ENCODE peak calls at places on chromosomes 3 and 15, in ten cellular contexts. One of them, this sample, is unnamed.

GRCh38 chr3:8777978-8778267 is 8.5 kb upstream of the OXTR start:
- DNase-seq in activated naive CD4-positive, alpha-beta T cell treated with anti-CD3 and anti-CD28 coated beads, Interleukin-2, amount 10 ng/mL, durations not matched to agents 7 days and 5 days: no peak
- DNase-seq in T1000: no peak
- DNase-seq in G401: no peak
- DNase-seq in cardiac muscle cell: no peak
- DNase-seq in NCI-H1092 treated with DMSO at 0.1 percent for 48 hours: no peak
- DNase-seq in CMK: no peak
- DNase-seq in GM12865: no peak
- DNase-seq in MCF 10A: no peak
- DNase-seq in GM12891: no peak
- DNase-seq in this sample: no peak

GRCh38 chr3:127908202-127908601 is 6.8 kb upstream of the KBTBD12 start:
- DNase-seq in activated naive CD4-positive, alpha-beta T cell treated with anti-CD3 and anti-CD28 coated beads, Interleukin-2, amount 10 ng/mL, durations not matched to agents 7 days and 5 days: no peak
- DNase-seq in T1000: no peak
- DNase-seq in G401: no peak
- DNase-seq in cardiac muscle cell: no peak
- DNase-seq in NCI-H1092 treated with DMSO at 0.1 percent for 48 hours: no peak
- DNase-seq in CMK: peak
- DNase-seq in GM12865: no peak
- DNase-seq in MCF 10A: no peak
- DNase-seq in GM12891: no peak
- DNase-seq in this sample: no peak

GRCh38 chr3:54349231-54349647 is 226.9 kb downstream of the CACNA2D3 start:
- DNase-seq in activated naive CD4-positive, alpha-beta T cell treated with anti-CD3 and anti-CD28 coated beads, Interleukin-2, amount 10 ng/mL, durations not matched to agents 7 days and 5 days: no peak
- DNase-seq in T1000: no peak
- DNase-seq in G401: no peak
- DNase-seq in cardiac muscle cell: peak
- DNase-seq in NCI-H1092 treated with DMSO at 0.1 percent for 48 hours: no peak
- DNase-seq in CMK: no peak
- DNase-seq in GM12865: no peak
- DNase-seq in MCF 10A: no peak
- DNase-seq in GM12891: no peak
- DNase-seq in this sample: no peak

GRCh38 chr3:9622438-9622837 is 26.9 kb upstream of the MTMR14 start:
- DNase-seq in activated naive CD4-positive, alpha-beta T cell treated with anti-CD3 and anti-CD28 coated beads, Interleukin-2, amount 10 ng/mL, durations not matched to agents 7 days and 5 days: no peak
- DNase-seq in T1000: no peak
- DNase-seq in G401: no peak
- DNase-seq in cardiac muscle cell: no peak
- DNase-seq in NCI-H1092 treated with DMSO at 0.1 percent for 48 hours: no peak
- DNase-seq in CMK: no peak
- DNase-seq in GM12865: no peak
- DNase-seq in MCF 10A: no peak
- DNase-seq in GM12891: no peak
- DNase-seq in this sample: no peak

GRCh38 chr3:141981084-141981483 is 104.6 kb downstream of the ATP1B3 start:
- DNase-seq in activated naive CD4-positive, alpha-beta T cell treated with anti-CD3 and anti-CD28 coated beads, Interleukin-2, amount 10 ng/mL, durations not matched to agents 7 days and 5 days: no peak
- DNase-seq in T1000: no peak
- DNase-seq in G401: no peak
- DNase-seq in cardiac muscle cell: no peak
- DNase-seq in NCI-H1092 treated with DMSO at 0.1 percent for 48 hours: no peak
- DNase-seq in CMK: no peak
- DNase-seq in GM12865: no peak
- DNase-seq in MCF 10A: no peak
- DNase-seq in GM12891: no peak
- DNase-seq in this sample: peak

GRCh38 chr3:33035596-33035995 is 61.4 kb downstream of the GLB1 start:
- DNase-seq in activated naive CD4-positive, alpha-beta T cell treated with anti-CD3 and anti-CD28 coated beads, Interleukin-2, amount 10 ng/mL, durations not matched to agents 7 days and 5 days: no peak
- DNase-seq in T1000: no peak
- DNase-seq in G401: no peak
- DNase-seq in cardiac muscle cell: no peak
- DNase-seq in NCI-H1092 treated with DMSO at 0.1 percent for 48 hours: no peak
- DNase-seq in CMK: no peak
- DNase-seq in GM12865: no peak
- DNase-seq in MCF 10A: peak
- DNase-seq in GM12891: no peak
- DNase-seq in this sample: peak

GRCh38 chr15:100835626-100836025 is 44.0 kb upstream of the ALDH1A3 start:
- DNase-seq in activated naive CD4-positive, alpha-beta T cell treated with anti-CD3 and anti-CD28 coated beads, Interleukin-2, amount 10 ng/mL, durations not matched to agents 7 days and 5 days: no peak
- DNase-seq in T1000: no peak
- DNase-seq in G401: no peak
- DNase-seq in cardiac muscle cell: no peak
- DNase-seq in NCI-H1092 treated with DMSO at 0.1 percent for 48 hours: no peak
- DNase-seq in CMK: no peak
- DNase-seq in GM12865: no peak
- DNase-seq in MCF 10A: no peak
- DNase-seq in GM12891: no peak
- DNase-seq in this sample: no peak

GRCh38 chr3:43687499-43687811 is 3.3 kb upstream of the ABHD5 start:
- DNase-seq in activated naive CD4-positive, alpha-beta T cell treated with anti-CD3 and anti-CD28 coated beads, Interleukin-2, amount 10 ng/mL, durations not matched to agents 7 days and 5 days: no peak
- DNase-seq in T1000: no peak
- DNase-seq in G401: no peak
- DNase-seq in cardiac muscle cell: no peak
- DNase-seq in NCI-H1092 treated with DMSO at 0.1 percent for 48 hours: no peak
- DNase-seq in CMK: no peak
- DNase-seq in GM12865: no peak
- DNase-seq in MCF 10A: no peak
- DNase-seq in GM12891: no peak
- DNase-seq in this sample: no peak

GRCh38 chr3:157127831-157128767 is 31.8 kb downstream of the CCNL1 start:
- DNase-seq in activated naive CD4-positive, alpha-beta T cell treated with anti-CD3 and anti-CD28 coated beads, Interleukin-2, amount 10 ng/mL, durations not matched to agents 7 days and 5 days: peak
- DNase-seq in T1000: peak
- DNase-seq in G401: no peak
- DNase-seq in cardiac muscle cell: peak
- DNase-seq in NCI-H1092 treated with DMSO at 0.1 percent for 48 hours: no peak
- DNase-seq in CMK: no peak
- DNase-seq in GM12865: peak
- DNase-seq in MCF 10A: peak
- DNase-seq in GM12891: no peak
- DNase-seq in this sample: peak

GRCh38 chr3:82643948-82644347 is 882.5 kb upstream of the GBE1 start:
- DNase-seq in activated naive CD4-positive, alpha-beta T cell treated with anti-CD3 and anti-CD28 coated beads, Interleukin-2, amount 10 ng/mL, durations not matched to agents 7 days and 5 days: no peak
- DNase-seq in T1000: no peak
- DNase-seq in G401: no peak
- DNase-seq in cardiac muscle cell: peak
- DNase-seq in NCI-H1092 treated with DMSO at 0.1 percent for 48 hours: peak
- DNase-seq in CMK: no peak
- DNase-seq in GM12865: peak
- DNase-seq in MCF 10A: peak
- DNase-seq in GM12891: no peak
- DNase-seq in this sample: peak

GRCh38 chr15:65981837-65982696 is 112.8 kb downstream of the RAB11A start:
- DNase-seq in activated naive CD4-positive, alpha-beta T cell treated with anti-CD3 and anti-CD28 coated beads, Interleukin-2, amount 10 ng/mL, durations not matched to agents 7 days and 5 days: peak
- DNase-seq in T1000: no peak
- DNase-seq in G401: peak
- DNase-seq in cardiac muscle cell: peak
- DNase-seq in NCI-H1092 treated with DMSO at 0.1 percent for 48 hours: peak
- DNase-seq in CMK: no peak
- DNase-seq in GM12865: peak
- DNase-seq in MCF 10A: peak
- DNase-seq in GM12891: peak
- DNase-seq in this sample: peak

GRCh38 chr15:52440414-52440813 is 88.3 kb downstream of the MYO5A start:
- DNase-seq in activated naive CD4-positive, alpha-beta T cell treated with anti-CD3 and anti-CD28 coated beads, Interleukin-2, amount 10 ng/mL, durations not matched to agents 7 days and 5 days: no peak
- DNase-seq in T1000: no peak
- DNase-seq in G401: no peak
- DNase-seq in cardiac muscle cell: no peak
- DNase-seq in NCI-H1092 treated with DMSO at 0.1 percent for 48 hours: no peak
- DNase-seq in CMK: no peak
- DNase-seq in GM12865: no peak
- DNase-seq in MCF 10A: peak
- DNase-seq in GM12891: no peak
- DNase-seq in this sample: peak

GRCh38 chr15:100879461-100880138 is at the start of gene ALDH1A3:
- DNase-seq in activated naive CD4-positive, alpha-beta T cell treated with anti-CD3 and anti-CD28 coated beads, Interleukin-2, amount 10 ng/mL, durations not matched to agents 7 days and 5 days: peak
- DNase-seq in T1000: peak
- DNase-seq in G401: no peak
- DNase-seq in cardiac muscle cell: peak
- DNase-seq in NCI-H1092 treated with DMSO at 0.1 percent for 48 hours: no peak
- DNase-seq in CMK: no peak
- DNase-seq in GM12865: peak
- DNase-seq in MCF 10A: peak
- DNase-seq in GM12891: peak
- DNase-seq in this sample: peak

GRCh38 chr3:122101646-122102045 is 46.5 kb downstream of the CD86 start:
- DNase-seq in activated naive CD4-positive, alpha-beta T cell treated with anti-CD3 and anti-CD28 coated beads, Interleukin-2, amount 10 ng/mL, durations not matched to agents 7 days and 5 days: no peak
- DNase-seq in T1000: no peak
- DNase-seq in G401: peak
- DNase-seq in cardiac muscle cell: peak
- DNase-seq in NCI-H1092 treated with DMSO at 0.1 percent for 48 hours: peak
- DNase-seq in CMK: no peak
- DNase-seq in GM12865: peak
- DNase-seq in MCF 10A: peak
- DNase-seq in GM12891: no peak
- DNase-seq in this sample: peak

GRCh38 chr15:100667405-100668320 is 65.3 kb downstream of the ASB7 start:
- DNase-seq in activated naive CD4-positive, alpha-beta T cell treated with anti-CD3 and anti-CD28 coated beads, Interleukin-2, amount 10 ng/mL, durations not matched to agents 7 days and 5 days: no peak
- DNase-seq in T1000: no peak
- DNase-seq in G401: no peak
- DNase-seq in cardiac muscle cell: no peak
- DNase-seq in NCI-H1092 treated with DMSO at 0.1 percent for 48 hours: no peak
- DNase-seq in CMK: no peak
- DNase-seq in GM12865: no peak
- DNase-seq in MCF 10A: no peak
- DNase-seq in GM12891: no peak
- DNase-seq in this sample: no peak

GRCh38 chr3:72998489-72998888 is 1.9 kb downstream of the PPP4R2 start:
- DNase-seq in activated naive CD4-positive, alpha-beta T cell treated with anti-CD3 and anti-CD28 coated beads, Interleukin-2, amount 10 ng/mL, durations not matched to agents 7 days and 5 days: no peak
- DNase-seq in T1000: no peak
- DNase-seq in G401: no peak
- DNase-seq in cardiac muscle cell: no peak
- DNase-seq in NCI-H1092 treated with DMSO at 0.1 percent for 48 hours: no peak
- DNase-seq in CMK: no peak
- DNase-seq in GM12865: no peak
- DNase-seq in MCF 10A: no peak
- DNase-seq in GM12891: no peak
- DNase-seq in this sample: no peak

GRCh38 chr3:60290093-60290492 is 961.2 kb downstream of the FHIT start:
- DNase-seq in activated naive CD4-positive, alpha-beta T cell treated with anti-CD3 and anti-CD28 coated beads, Interleukin-2, amount 10 ng/mL, durations not matched to agents 7 days and 5 days: no peak
- DNase-seq in T1000: no peak
- DNase-seq in G401: no peak
- DNase-seq in cardiac muscle cell: no peak
- DNase-seq in NCI-H1092 treated with DMSO at 0.1 percent for 48 hours: no peak
- DNase-seq in CMK: no peak
- DNase-seq in GM12865: no peak
- DNase-seq in MCF 10A: no peak
- DNase-seq in GM12891: no peak
- DNase-seq in this sample: no peak

GRCh38 chr15:96268421-96269204 is 61.9 kb upstream of the NR2F2 start:
- DNase-seq in activated naive CD4-positive, alpha-beta T cell treated with anti-CD3 and anti-CD28 coated beads, Interleukin-2, amount 10 ng/mL, durations not matched to agents 7 days and 5 days: no peak
- DNase-seq in T1000: no peak
- DNase-seq in G401: no peak
- DNase-seq in cardiac muscle cell: no peak
- DNase-seq in NCI-H1092 treated with DMSO at 0.1 percent for 48 hours: no peak
- DNase-seq in CMK: no peak
- DNase-seq in GM12865: no peak
- DNase-seq in MCF 10A: peak
- DNase-seq in GM12891: no peak
- DNase-seq in this sample: peak

GRCh38 chr3:17313746-17314145 is 428.7 kb downstream of the TBC1D5 start:
- DNase-seq in activated naive CD4-positive, alpha-beta T cell treated with anti-CD3 and anti-CD28 coated beads, Interleukin-2, amount 10 ng/mL, durations not matched to agents 7 days and 5 days: no peak
- DNase-seq in T1000: no peak
- DNase-seq in G401: no peak
- DNase-seq in cardiac muscle cell: no peak
- DNase-seq in NCI-H1092 treated with DMSO at 0.1 percent for 48 hours: no peak
- DNase-seq in CMK: peak
- DNase-seq in GM12865: no peak
- DNase-seq in MCF 10A: no peak
- DNase-seq in GM12891: no peak
- DNase-seq in this sample: no peak

GRCh38 chr3:72630614-72631344 is 217.5 kb downstream of the SHQ1 start:
- DNase-seq in activated naive CD4-positive, alpha-beta T cell treated with anti-CD3 and anti-CD28 coated beads, Interleukin-2, amount 10 ng/mL, durations not matched to agents 7 days and 5 days: no peak
- DNase-seq in T1000: no peak
- DNase-seq in G401: no peak
- DNase-seq in cardiac muscle cell: no peak
- DNase-seq in NCI-H1092 treated with DMSO at 0.1 percent for 48 hours: no peak
- DNase-seq in CMK: no peak
- DNase-seq in GM12865: no peak
- DNase-seq in MCF 10A: no peak
- DNase-seq in GM12891: no peak
- DNase-seq in this sample: no peak

GRCh38 chr3:49133226-49133951 is 539 bp upstream of the LAMB2 start:
- DNase-seq in activated naive CD4-positive, alpha-beta T cell treated with anti-CD3 and anti-CD28 coated beads, Interleukin-2, amount 10 ng/mL, durations not matched to agents 7 days and 5 days: no peak
- DNase-seq in T1000: peak
- DNase-seq in G401: peak
- DNase-seq in cardiac muscle cell: peak
- DNase-seq in NCI-H1092 treated with DMSO at 0.1 percent for 48 hours: peak
- DNase-seq in CMK: peak
- DNase-seq in GM12865: no peak
- DNase-seq in MCF 10A: peak
- DNase-seq in GM12891: no peak
- DNase-seq in this sample: peak

GRCh38 chr15:83206971-83207621 is 527 bp downstream of the HDGFL3 start:
- DNase-seq in activated naive CD4-positive, alpha-beta T cell treated with anti-CD3 and anti-CD28 coated beads, Interleukin-2, amount 10 ng/mL, durations not matched to agents 7 days and 5 days: peak
- DNase-seq in T1000: no peak
- DNase-seq in G401: peak
- DNase-seq in cardiac muscle cell: peak
- DNase-seq in NCI-H1092 treated with DMSO at 0.1 percent for 48 hours: peak
- DNase-seq in CMK: no peak
- DNase-seq in GM12865: peak
- DNase-seq in MCF 10A: peak
- DNase-seq in GM12891: peak
- DNase-seq in this sample: peak

GRCh38 chr3:73502609-73503560 is 121.9 kb downstream of the PDZRN3 start:
- DNase-seq in activated naive CD4-positive, alpha-beta T cell treated with anti-CD3 and anti-CD28 coated beads, Interleukin-2, amount 10 ng/mL, durations not matched to agents 7 days and 5 days: peak
- DNase-seq in T1000: peak
- DNase-seq in G401: peak
- DNase-seq in cardiac muscle cell: peak
- DNase-seq in NCI-H1092 treated with DMSO at 0.1 percent for 48 hours: peak
- DNase-seq in CMK: no peak
- DNase-seq in GM12865: peak
- DNase-seq in MCF 10A: peak
- DNase-seq in GM12891: peak
- DNase-seq in this sample: peak

GRCh38 chr3:194148383-194148782 is 12.4 kb downstream of the HES1 start:
- DNase-seq in activated naive CD4-positive, alpha-beta T cell treated with anti-CD3 and anti-CD28 coated beads, Interleukin-2, amount 10 ng/mL, durations not matched to agents 7 days and 5 days: peak
- DNase-seq in T1000: no peak
- DNase-seq in G401: no peak
- DNase-seq in cardiac muscle cell: no peak
- DNase-seq in NCI-H1092 treated with DMSO at 0.1 percent for 48 hours: no peak
- DNase-seq in CMK: no peak
- DNase-seq in GM12865: no peak
- DNase-seq in MCF 10A: peak
- DNase-seq in GM12891: no peak
- DNase-seq in this sample: no peak

GRCh38 chr3:113695426-113695817 is 1.0 kb downstream of the USF3 start:
- DNase-seq in activated naive CD4-positive, alpha-beta T cell treated with anti-CD3 and anti-CD28 coated beads, Interleukin-2, amount 10 ng/mL, durations not matched to agents 7 days and 5 days: no peak
- DNase-seq in T1000: no peak
- DNase-seq in G401: no peak
- DNase-seq in cardiac muscle cell: peak
- DNase-seq in NCI-H1092 treated with DMSO at 0.1 percent for 48 hours: no peak
- DNase-seq in CMK: no peak
- DNase-seq in GM12865: peak
- DNase-seq in MCF 10A: no peak
- DNase-seq in GM12891: no peak
- DNase-seq in this sample: no peak

GRCh38 chr3:149845570-149846244 is 32.7 kb downstream of the RNF13 start:
- DNase-seq in activated naive CD4-positive, alpha-beta T cell treated with anti-CD3 and anti-CD28 coated beads, Interleukin-2, amount 10 ng/mL, durations not matched to agents 7 days and 5 days: no peak
- DNase-seq in T1000: no peak
- DNase-seq in G401: no peak
- DNase-seq in cardiac muscle cell: no peak
- DNase-seq in NCI-H1092 treated with DMSO at 0.1 percent for 48 hours: no peak
- DNase-seq in CMK: no peak
- DNase-seq in GM12865: no peak
- DNase-seq in MCF 10A: no peak
- DNase-seq in GM12891: no peak
- DNase-seq in this sample: peak